ENCODE peak calls at places on chromosomes 1 and 21, in four cellular contexts. One of them, this sample, is unnamed.

GRCh38 chr21:36320421-36321324 is 676 bp downstream of the MORC3 start:
- DNase-seq in stimulated activated CD4-positive, alpha-beta T cell treated with anti-CD3 and anti-CD28 coated beads, Interleukin-15, amount 100 ng/mL, for 1 hour: no peak
- DNase-seq in NCI-H345: peak
- DNase-seq in left lung: peak
- DNase-seq in this sample: peak

GRCh38 chr1:232428781-232429530 is 201.0 kb downstream of the SIPA1L2 start:
- DNase-seq in stimulated activated CD4-positive, alpha-beta T cell treated with anti-CD3 and anti-CD28 coated beads, Interleukin-15, amount 100 ng/mL, for 1 hour: no peak
- DNase-seq in NCI-H345: no peak
- DNase-seq in left lung: no peak
- DNase-seq in this sample: no peak

GRCh38 chr21:35696644-35697043 is 363.7 kb downstream of the SETD4 start:
- DNase-seq in stimulated activated CD4-positive, alpha-beta T cell treated with anti-CD3 and anti-CD28 coated beads, Interleukin-15, amount 100 ng/mL, for 1 hour: no peak
- DNase-seq in NCI-H345: no peak
- DNase-seq in left lung: no peak
- DNase-seq in this sample: no peak

GRCh38 chr1:58900401-58900800 is 116.6 kb upstream of the JUN start:
- DNase-seq in stimulated activated CD4-positive, alpha-beta T cell treated with anti-CD3 and anti-CD28 coated beads, Interleukin-15, amount 100 ng/mL, for 1 hour: no peak
- DNase-seq in NCI-H345: no peak
- DNase-seq in left lung: no peak
- DNase-seq in this sample: no peak

GRCh38 chr1:25568090-25568833 is 24.9 kb downstream of the LDLRAP1 start:
- DNase-seq in stimulated activated CD4-positive, alpha-beta T cell treated with anti-CD3 and anti-CD28 coated beads, Interleukin-15, amount 100 ng/mL, for 1 hour: no peak
- DNase-seq in NCI-H345: no peak
- DNase-seq in left lung: no peak
- DNase-seq in this sample: no peak

GRCh38 chr21:35859677-35860076 is 200.6 kb downstream of the SETD4 start:
- DNase-seq in stimulated activated CD4-positive, alpha-beta T cell treated with anti-CD3 and anti-CD28 coated beads, Interleukin-15, amount 100 ng/mL, for 1 hour: no peak
- DNase-seq in NCI-H345: no peak
- DNase-seq in left lung: no peak
- DNase-seq in this sample: no peak

GRCh38 chr1:73343947-73344346 is 854.0 kb downstream of the LRRIQ3 start:
- DNase-seq in stimulated activated CD4-positive, alpha-beta T cell treated with anti-CD3 and anti-CD28 coated beads, Interleukin-15, amount 100 ng/mL, for 1 hour: no peak
- DNase-seq in NCI-H345: no peak
- DNase-seq in left lung: no peak
- DNase-seq in this sample: no peak

GRCh38 chr1:186849824-186850223 is 21.1 kb downstream of the PLA2G4A start:
- DNase-seq in stimulated activated CD4-positive, alpha-beta T cell treated with anti-CD3 and anti-CD28 coated beads, Interleukin-15, amount 100 ng/mL, for 1 hour: no peak
- DNase-seq in NCI-H345: no peak
- DNase-seq in left lung: no peak
- DNase-seq in this sample: no peak

GRCh38 chr21:25670726-25671125 is 31.7 kb downstream of the JAM2 start:
- DNase-seq in stimulated activated CD4-positive, alpha-beta T cell treated with anti-CD3 and anti-CD28 coated beads, Interleukin-15, amount 100 ng/mL, for 1 hour: no peak
- DNase-seq in NCI-H345: no peak
- DNase-seq in left lung: no peak
- DNase-seq in this sample: no peak

GRCh38 chr1:222750651-222751050 is 13.6 kb downstream of the FAM177B start:
- DNase-seq in stimulated activated CD4-positive, alpha-beta T cell treated with anti-CD3 and anti-CD28 coated beads, Interleukin-15, amount 100 ng/mL, for 1 hour: no peak
- DNase-seq in NCI-H345: no peak
- DNase-seq in left lung: no peak
- DNase-seq in this sample: no peak

GRCh38 chr1:216034506-216034905 is 388.7 kb downstream of the USH2A start:
- DNase-seq in stimulated activated CD4-positive, alpha-beta T cell treated with anti-CD3 and anti-CD28 coated beads, Interleukin-15, amount 100 ng/mL, for 1 hour: no peak
- DNase-seq in NCI-H345: peak
- DNase-seq in left lung: no peak
- DNase-seq in this sample: peak

GRCh38 chr1:156371553-156372264 is 2.7 kb downstream of the RHBG start:
- DNase-seq in stimulated activated CD4-positive, alpha-beta T cell treated with anti-CD3 and anti-CD28 coated beads, Interleukin-15, amount 100 ng/mL, for 1 hour: no peak
- DNase-seq in NCI-H345: no peak
- DNase-seq in left lung: peak
- DNase-seq in this sample: no peak

GRCh38 chr21:25934771-25935224 is 200.0 kb downstream of the GABPA start:
- DNase-seq in stimulated activated CD4-positive, alpha-beta T cell treated with anti-CD3 and anti-CD28 coated beads, Interleukin-15, amount 100 ng/mL, for 1 hour: no peak
- DNase-seq in NCI-H345: no peak
- DNase-seq in left lung: peak
- DNase-seq in this sample: no peak

GRCh38 chr1:21537511-21537931 is 28.3 kb downstream of the ALPL start:
- DNase-seq in stimulated activated CD4-positive, alpha-beta T cell treated with anti-CD3 and anti-CD28 coated beads, Interleukin-15, amount 100 ng/mL, for 1 hour: no peak
- DNase-seq in NCI-H345: no peak
- DNase-seq in left lung: no peak
- DNase-seq in this sample: no peak

GRCh38 chr1:6770727-6771567 is 14.3 kb upstream of the CAMTA1 start:
- DNase-seq in stimulated activated CD4-positive, alpha-beta T cell treated with anti-CD3 and anti-CD28 coated beads, Interleukin-15, amount 100 ng/mL, for 1 hour: no peak
- DNase-seq in NCI-H345: no peak
- DNase-seq in left lung: no peak
- DNase-seq in this sample: no peak

GRCh38 chr1:182253319-182253718 is 138.3 kb downstream of the GLUL start:
- DNase-seq in stimulated activated CD4-positive, alpha-beta T cell treated with anti-CD3 and anti-CD28 coated beads, Interleukin-15, amount 100 ng/mL, for 1 hour: no peak
- DNase-seq in NCI-H345: no peak
- DNase-seq in left lung: no peak
- DNase-seq in this sample: no peak

GRCh38 chr1:13965770-13966398 is 265.9 kb downstream of the PRDM2 start:
- DNase-seq in stimulated activated CD4-positive, alpha-beta T cell treated with anti-CD3 and anti-CD28 coated beads, Interleukin-15, amount 100 ng/mL, for 1 hour: no peak
- DNase-seq in NCI-H345: peak
- DNase-seq in left lung: peak
- DNase-seq in this sample: peak

GRCh38 chr1:110874303-110875215 is 1.6 kb downstream of the CD53 start:
- DNase-seq in stimulated activated CD4-positive, alpha-beta T cell treated with anti-CD3 and anti-CD28 coated beads, Interleukin-15, amount 100 ng/mL, for 1 hour: no peak
- DNase-seq in NCI-H345: no peak
- DNase-seq in left lung: no peak
- DNase-seq in this sample: no peak

GRCh38 chr1:175750366-175751111 is 7.1 kb upstream of the TNR start:
- DNase-seq in stimulated activated CD4-positive, alpha-beta T cell treated with anti-CD3 and anti-CD28 coated beads, Interleukin-15, amount 100 ng/mL, for 1 hour: no peak
- DNase-seq in NCI-H345: no peak
- DNase-seq in left lung: no peak
- DNase-seq in this sample: no peak

GRCh38 chr1:223216482-223217205 is 73.6 kb upstream of the TLR5 start:
- DNase-seq in stimulated activated CD4-positive, alpha-beta T cell treated with anti-CD3 and anti-CD28 coated beads, Interleukin-15, amount 100 ng/mL, for 1 hour: no peak
- DNase-seq in NCI-H345: no peak
- DNase-seq in left lung: no peak
- DNase-seq in this sample: peak

GRCh38 chr1:153779781-153780541 is 4.8 kb downstream of the SLC27A3 start:
- DNase-seq in stimulated activated CD4-positive, alpha-beta T cell treated with anti-CD3 and anti-CD28 coated beads, Interleukin-15, amount 100 ng/mL, for 1 hour: no peak
- DNase-seq in NCI-H345: no peak
- DNase-seq in left lung: no peak
- DNase-seq in this sample: no peak

GRCh38 chr1:87024936-87025537 is 110.6 kb downstream of the HS2ST1 start:
- DNase-seq in stimulated activated CD4-positive, alpha-beta T cell treated with anti-CD3 and anti-CD28 coated beads, Interleukin-15, amount 100 ng/mL, for 1 hour: no peak
- DNase-seq in NCI-H345: peak
- DNase-seq in left lung: no peak
- DNase-seq in this sample: peak

GRCh38 chr1:5906966-5907365 is 85.3 kb downstream of the NPHP4 start:
- DNase-seq in stimulated activated CD4-positive, alpha-beta T cell treated with anti-CD3 and anti-CD28 coated beads, Interleukin-15, amount 100 ng/mL, for 1 hour: no peak
- DNase-seq in NCI-H345: no peak
- DNase-seq in left lung: peak
- DNase-seq in this sample: no peak

GRCh38 chr1:111737216-111738132 is 1.7 kb downstream of the INKA2 start:
- DNase-seq in stimulated activated CD4-positive, alpha-beta T cell treated with anti-CD3 and anti-CD28 coated beads, Interleukin-15, amount 100 ng/mL, for 1 hour: no peak
- DNase-seq in NCI-H345: no peak
- DNase-seq in left lung: no peak
- DNase-seq in this sample: no peak

GRCh38 chr1:8343464-8344001 is 25.6 kb downstream of the SLC45A1 start:
- DNase-seq in stimulated activated CD4-positive, alpha-beta T cell treated with anti-CD3 and anti-CD28 coated beads, Interleukin-15, amount 100 ng/mL, for 1 hour: no peak
- DNase-seq in NCI-H345: no peak
- DNase-seq in left lung: peak
- DNase-seq in this sample: no peak

GRCh38 chr1:86396503-86396900 is 379 bp upstream of the ODF2L start:
- DNase-seq in stimulated activated CD4-positive, alpha-beta T cell treated with anti-CD3 and anti-CD28 coated beads, Interleukin-15, amount 100 ng/mL, for 1 hour: no peak
- DNase-seq in NCI-H345: no peak
- DNase-seq in left lung: no peak
- DNase-seq in this sample: no peak

GRCh38 chr1:17030186-17030585 is 18.5 kb upstream of the ATP13A2 start:
- DNase-seq in stimulated activated CD4-positive, alpha-beta T cell treated with anti-CD3 and anti-CD28 coated beads, Interleukin-15, amount 100 ng/mL, for 1 hour: no peak
- DNase-seq in NCI-H345: no peak
- DNase-seq in left lung: no peak
- DNase-seq in this sample: no peak

GRCh38 chr1:91693542-91693941 is 192.4 kb downstream of the TGFBR3 start:
- DNase-seq in stimulated activated CD4-positive, alpha-beta T cell treated with anti-CD3 and anti-CD28 coated beads, Interleukin-15, amount 100 ng/mL, for 1 hour: no peak
- DNase-seq in NCI-H345: no peak
- DNase-seq in left lung: no peak
- DNase-seq in this sample: no peak

GRCh38 chr1:162552684-162553252 is 8.8 kb upstream of the UAP1 start:
- DNase-seq in stimulated activated CD4-positive, alpha-beta T cell treated with anti-CD3 and anti-CD28 coated beads, Interleukin-15, amount 100 ng/mL, for 1 hour: no peak
- DNase-seq in NCI-H345: no peak
- DNase-seq in left lung: no peak
- DNase-seq in this sample: no peak

GRCh38 chr1:84253041-84253440 is 48.5 kb upstream of the SAMD13 start:
- DNase-seq in stimulated activated CD4-positive, alpha-beta T cell treated with anti-CD3 and anti-CD28 coated beads, Interleukin-15, amount 100 ng/mL, for 1 hour: no peak
- DNase-seq in NCI-H345: no peak
- DNase-seq in left lung: no peak
- DNase-seq in this sample: no peak

GRCh38 chr21:44952929-44953627 is 13.2 kb downstream of the SLX9 start:
- DNase-seq in stimulated activated CD4-positive, alpha-beta T cell treated with anti-CD3 and anti-CD28 coated beads, Interleukin-15, amount 100 ng/mL, for 1 hour: no peak
- DNase-seq in NCI-H345: no peak
- DNase-seq in left lung: no peak
- DNase-seq in this sample: no peak

GRCh38 chr21:35179990-35180557 is 131.0 kb upstream of the RUNX1 start:
- DNase-seq in stimulated activated CD4-positive, alpha-beta T cell treated with anti-CD3 and anti-CD28 coated beads, Interleukin-15, amount 100 ng/mL, for 1 hour: no peak
- DNase-seq in NCI-H345: no peak
- DNase-seq in left lung: no peak
- DNase-seq in this sample: peak

GRCh38 chr1:41495171-41495948 is 10.9 kb upstream of the EDN2 start:
- DNase-seq in stimulated activated CD4-positive, alpha-beta T cell treated with anti-CD3 and anti-CD28 coated beads, Interleukin-15, amount 100 ng/mL, for 1 hour: no peak
- DNase-seq in NCI-H345: no peak
- DNase-seq in left lung: no peak
- DNase-seq in this sample: no peak

GRCh38 chr1:92587445-92587844 is 100.7 kb upstream of the GFI1 start:
- DNase-seq in stimulated activated CD4-positive, alpha-beta T cell treated with anti-CD3 and anti-CD28 coated beads, Interleukin-15, amount 100 ng/mL, for 1 hour: no peak
- DNase-seq in NCI-H345: no peak
- DNase-seq in left lung: no peak
- DNase-seq in this sample: no peak

GRCh38 chr21:44000360-44000759 is 11.7 kb upstream of the TRAPPC10 start:
- DNase-seq in stimulated activated CD4-positive, alpha-beta T cell treated with anti-CD3 and anti-CD28 coated beads, Interleukin-15, amount 100 ng/mL, for 1 hour: no peak
- DNase-seq in NCI-H345: no peak
- DNase-seq in left lung: no peak
- DNase-seq in this sample: no peak

GRCh38 chr1:95230768-95231191 is 3.2 kb upstream of the RWDD3 start:
- DNase-seq in stimulated activated CD4-positive, alpha-beta T cell treated with anti-CD3 and anti-CD28 coated beads, Interleukin-15, amount 100 ng/mL, for 1 hour: no peak
- DNase-seq in NCI-H345: no peak
- DNase-seq in left lung: no peak
- DNase-seq in this sample: no peak

GRCh38 chr1:109530457-109531204 is 9.0 kb upstream of the GPR61 start:
- DNase-seq in stimulated activated CD4-positive, alpha-beta T cell treated with anti-CD3 and anti-CD28 coated beads, Interleukin-15, amount 100 ng/mL, for 1 hour: no peak
- DNase-seq in NCI-H345: no peak
- DNase-seq in left lung: no peak
- DNase-seq in this sample: peak

GRCh38 chr1:205599667-205600042 is 32.2 kb downstream of the ELK4 start:
- DNase-seq in stimulated activated CD4-positive, alpha-beta T cell treated with anti-CD3 and anti-CD28 coated beads, Interleukin-15, amount 100 ng/mL, for 1 hour: no peak
- DNase-seq in NCI-H345: no peak
- DNase-seq in left lung: no peak
- DNase-seq in this sample: no peak

This sample was measured in NCI-H1417.